ENCODE peak calls at places on chromosomes 6 and 20, in four cellular contexts. L is GM12878, O is HepG2, D is K562. X is an unnamed sample.
A peak's percentile ranks its signal among the peaks of the same experiment; 100 is the strongest.

GRCh38 chr6:136719280-136720044 is 72.8 kb downstream of the MAP3K5 start:
- DNase-seq in L (peak; percentile 90), O (no peak), D (no peak), X (no peak)

GRCh38 chr20:51447765-51448148 is 94.8 kb downstream of the NFATC2 start:
- DNase-seq in L (no peak), O (no peak), D (no peak), X (no peak)

GRCh38 chr6:77180367-77180766 is 282.9 kb downstream of the HTR1B start:
- DNase-seq in L (no peak), O (no peak), D (no peak), X (no peak)

GRCh38 chr6:3210024-3210610 is 17.3 kb downstream of the TUBB2B start:
- DNase-seq in L (no peak), O (no peak), D (no peak), X (no peak)

GRCh38 chr6:134875367-134875766 is 74.5 kb downstream of the ALDH8A1 start:
- DNase-seq in L (no peak), O (no peak), D (no peak), X (no peak)

GRCh38 chr6:118668761-118669411 is 17.5 kb upstream of the CEP85L start:
- DNase-seq in L (no peak), O (no peak), D (no peak), X (no peak)

GRCh38 chr6:120608826-120609225 is 725.5 kb downstream of the TBC1D32 start:
- DNase-seq in L (no peak), O (peak; percentile 8), D (no peak), X (no peak)

GRCh38 chr20:43699941-43700565 is 26.7 kb downstream of the GTSF1L start:
- DNase-seq in L (no peak), O (no peak), D (no peak), X (no peak)

GRCh38 chr20:33191955-33192354 is 24.0 kb downstream of the BPIFA2 start:
- DNase-seq in L (no peak), O (no peak), D (no peak), X (no peak)

GRCh38 chr6:144377586-144377985 is 92.5 kb downstream of the UTRN start:
- DNase-seq in L (no peak), O (no peak), D (no peak), X (no peak)

GRCh38 chr6:15132854-15133670 is 112.8 kb upstream of the JARID2 start:
- DNase-seq in L (no peak), O (peak; percentile 68), D (no peak), X (no peak)

GRCh38 chr6:294656-295565 is 2.6 kb downstream of the DUSP22 start:
- DNase-seq in L (no peak), O (no peak), D (no peak), X (no peak)

GRCh38 chr6:291697-292505 is at the start of gene DUSP22:
- DNase-seq in L (peak; percentile 81), O (peak; percentile 80), D (peak; percentile 100), X (peak; percentile 96)

GRCh38 chr6:292506-293184 is 358 bp downstream of the DUSP22 start:
- DNase-seq in L (peak; percentile 93), O (peak; percentile 51), D (peak; percentile 83), X (no peak)

GRCh38 chr6:291148-291696 is 1.1 kb upstream of the DUSP22 start:
- DNase-seq in L (no peak), O (no peak), D (no peak), X (no peak)

DNA sequence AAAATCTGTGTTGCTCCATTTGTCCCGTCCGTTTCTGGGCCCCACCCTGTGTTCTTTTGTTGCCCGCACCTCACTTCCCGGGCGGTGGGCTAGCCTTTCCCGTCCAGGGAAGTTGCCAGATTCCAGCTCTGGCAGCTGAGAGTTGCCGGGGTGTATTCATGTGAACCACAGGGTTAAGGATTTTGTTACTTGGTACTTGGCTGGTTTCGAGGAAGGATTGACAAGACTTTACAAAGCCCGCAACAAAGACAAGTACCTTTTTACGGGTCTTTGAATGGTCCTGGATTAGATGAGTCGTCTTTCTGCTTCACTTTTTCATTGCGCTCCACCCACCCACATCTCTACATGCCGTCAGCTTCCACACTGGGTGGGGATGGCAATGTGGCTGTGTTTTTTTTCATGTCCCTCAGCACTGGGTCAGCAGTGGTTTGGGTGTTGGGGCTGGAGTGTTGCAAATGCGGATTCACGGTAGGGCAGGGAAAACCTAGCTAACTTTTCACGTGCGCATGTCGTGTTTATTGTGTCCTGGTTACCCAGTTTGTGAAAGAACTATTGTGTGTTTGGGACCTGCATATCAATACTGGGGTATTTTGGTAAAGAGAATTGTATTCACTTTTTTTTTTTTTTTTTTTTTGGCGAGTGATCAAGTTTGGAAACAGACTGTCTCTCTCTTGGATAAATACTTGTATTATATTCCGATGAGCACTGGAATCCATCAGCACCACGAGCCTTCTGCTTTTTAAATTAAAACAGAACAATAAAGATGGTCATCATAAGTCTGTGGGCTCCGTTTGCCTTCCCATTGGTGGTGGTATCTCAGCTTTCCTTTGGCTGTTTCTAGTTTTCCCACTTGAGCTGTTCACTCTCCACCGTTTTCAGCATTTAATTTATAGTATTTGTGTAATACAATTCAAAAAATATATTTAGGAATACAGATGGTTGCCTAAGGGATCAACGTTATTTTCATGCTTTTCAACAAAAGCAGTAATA is 1.2 kb downstream of the DUSP22 start:
- DNase-seq in L (no peak), O (no peak), D (no peak), X (no peak)
- TF ChIP-seq FOXK2 in L (no peak), O (no peak), D (no peak), X (no peak)

GRCh38 chr20:46951840-46952497 is 57.3 kb downstream of the EYA2 start:
- DNase-seq in L (no peak), O (no peak), D (no peak), X (no peak)

GRCh38 chr20:46953596-46953995 is 59.0 kb downstream of the EYA2 start:
- DNase-seq in L (no peak), O (no peak), D (no peak), X (no peak)

GRCh38 chr20:46955601-46956556 is 61.2 kb downstream of the EYA2 start:
- DNase-seq in L (no peak), O (no peak), D (no peak), X (no peak)

GRCh38 chr20:46951405-46951804 is 56.8 kb downstream of the EYA2 start:
- DNase-seq in L (no peak), O (no peak), D (no peak), X (no peak)

GRCh38 chr20:46954490-46955038 is 59.9 kb downstream of the EYA2 start:
- DNase-seq in L (no peak), O (no peak), D (no peak), X (no peak)
- TF ChIP-seq SP1 in L (no peak), O (no peak), D (no peak), X (no peak)

GRCh38 chr20:61880706-61881105 is 185.0 kb downstream of the TAF4 start:
- DNase-seq in L (no peak), O (no peak), D (no peak), X (no peak)

GRCh38 chr20:61883867-61884393 is 181.8 kb downstream of the TAF4 start:
- DNase-seq in L (no peak), O (no peak), D (no peak), X (no peak)

GRCh38 chr20:61881416-61881815 is 184.3 kb downstream of the TAF4 start:
- DNase-seq in L (no peak), O (no peak), D (no peak), X (no peak)

GRCh38 chr20:61882716-61883615 is 182.7 kb downstream of the TAF4 start:
- DNase-seq in L (no peak), O (no peak), D (no peak), X (no peak)

GRCh38 chr20:61881861-61882260 is 183.8 kb downstream of the TAF4 start:
- DNase-seq in L (no peak), O (no peak), D (no peak), X (no peak)
- TF ChIP-seq BHLHE40 in L (no peak), O (no peak), D (no peak), X (no peak)

GRCh38 chr6:28838289-28838633 is 85.5 kb downstream of the TRIM27 start:
- DNase-seq in L (peak; percentile 67), O (peak; percentile 80), D (peak; percentile 55), X (no peak)
- TF ChIP-seq FOXK2 in L (no peak), O (no peak), D (no peak), X (no peak)

GRCh38 chr20:38883081-38883980 is 42.9 kb upstream of the FAM83D start:
- DNase-seq in L (no peak), O (no peak), D (no peak), X (no peak)

GRCh38 chr20:38881806-38882440 is 44.3 kb upstream of the FAM83D start:
- DNase-seq in L (no peak), O (no peak), D (no peak), X (no peak)

GRCh38 chr20:38878798-38879197 is 47.4 kb upstream of the FAM83D start:
- DNase-seq in L (no peak), O (peak; percentile 28), D (peak; percentile 29), X (peak; percentile 40)

GRCh38 chr20:38882600-38882999 is 43.6 kb upstream of the FAM83D start:
- DNase-seq in L (no peak), O (no peak), D (no peak), X (no peak)

GRCh38 chr20:38880952-38881735 is 45.1 kb upstream of the FAM83D start:
- DNase-seq in L (no peak), O (no peak), D (no peak), X (no peak)
- TF ChIP-seq SP1 in L (no peak), O (no peak), D (no peak), X (no peak)